ENCODE peak calls at places on chromosome 20, in ten cellular contexts. X, U, J, W, Q, L, R, V, S and T are unnamed samples.

GRCh38 chr20:38764563-38765355 is 16.5 kb downstream of the ACTR5 start:
- DNase-seq in X (no peak), U (peak), J (no peak), W (peak), Q (peak), L (no peak), R (peak), V (peak), S (no peak), T (no peak)

GRCh38 chr20:33359399-33360261 is 41.7 kb downstream of the CDK5RAP1 start:
- DNase-seq in X (no peak), U (peak), J (no peak), W (no peak), Q (no peak), L (no peak), R (no peak), V (no peak), S (no peak), T (no peak)

GRCh38 chr20:53370345-53370961 is 223.2 kb downstream of the ZNF217 start:
- DNase-seq in X (no peak), U (no peak), J (no peak), W (no peak), Q (no peak), L (peak), R (no peak), V (no peak), S (no peak), T (no peak)

GRCh38 chr20:10672579-10673127 is 1.1 kb downstream of the JAG1 start:
- DNase-seq in X (peak), U (peak), J (peak), W (no peak), Q (peak), L (no peak), R (peak), V (peak), S (no peak), T (peak)

GRCh38 chr20:23295934-23296333 is 54.7 kb upstream of the NXT1 start:
- DNase-seq in X (no peak), U (no peak), J (no peak), W (no peak), Q (no peak), L (no peak), R (no peak), V (no peak), S (no peak), T (no peak)

GRCh38 chr20:11797161-11797560 is 120.5 kb upstream of the BTBD3 start:
- DNase-seq in X (no peak), U (no peak), J (no peak), W (no peak), Q (peak), L (no peak), R (no peak), V (no peak), S (no peak), T (no peak)

GRCh38 chr20:49905415-49906091 is 9.8 kb downstream of the SPATA2 start:
- DNase-seq in X (no peak), U (no peak), J (no peak), W (no peak), Q (no peak), L (no peak), R (no peak), V (no peak), S (no peak), T (no peak)

GRCh38 chr20:31475032-31475431 is at the start of the genes DEFB124 and REM1:
- DNase-seq in X (no peak), U (no peak), J (peak), W (no peak), Q (no peak), L (no peak), R (no peak), V (no peak), S (no peak), T (peak)

GRCh38 chr20:51529027-51529749 is 13.3 kb downstream of the NFATC2 start:
- DNase-seq in X (peak), U (peak), J (no peak), W (no peak), Q (peak), L (no peak), R (peak), V (peak), S (no peak), T (no peak)

GRCh38 chr20:63281741-63282665 is 9.4 kb downstream of the ARFGAP1 start:
- DNase-seq in X (no peak), U (no peak), J (no peak), W (no peak), Q (no peak), L (no peak), R (no peak), V (no peak), S (no peak), T (no peak)

GRCh38 chr20:24752612-24753011 is 196.5 kb upstream of the CST7 start:
- DNase-seq in X (no peak), U (no peak), J (no peak), W (no peak), Q (no peak), L (no peak), R (no peak), V (no peak), S (no peak), T (no peak)